ENCODE peak calls at places on chromosome 15, in five cellular contexts. S, R, W, L and P are unnamed samples.

GRCh38 chr15:78691873-78692421 is 50.9 kb upstream of the CHRNB4 start:
- DNase-seq in L (no peak), W (no peak), R (no peak), S (no peak), P (no peak)

GRCh38 chr15:20351448-20351961 is 190.1 kb downstream of the GOLGA6L6 start:
- DNase-seq in W (no peak), S (no peak), L (no peak), R (no peak), P (no peak)

GRCh38 chr15:20353966-20354883 is 187.4 kb downstream of the GOLGA6L6 start:
- DNase-seq in W (no peak), S (no peak), R (no peak), L (no peak), P (no peak)

GRCh38 chr15:47184405-47185221 is 532.7 kb upstream of the SEMA6D start:
- DNase-seq in W (no peak), L (no peak), R (no peak), S (no peak), P (peak)

GRCh38 chr15:83170474-83171165 is 37.0 kb downstream of the HDGFL3 start:
- DNase-seq in R (no peak), L (no peak), W (no peak), S (no peak), P (no peak)

GRCh38 chr15:42165081-42165480 is 8.6 kb upstream of the PLA2G4F start:
- DNase-seq in L (no peak), R (no peak), S (no peak), W (no peak), P (no peak)

GRCh38 chr15:52134502-52135144 is 22.0 kb upstream of the BCL2L10 start:
- DNase-seq in L (peak), W (no peak), S (no peak), R (no peak), P (no peak)

GRCh38 chr15:83694538-83694937 is 40.6 kb downstream of the ADAMTSL3 start:
- DNase-seq in R (no peak), W (no peak), S (no peak), L (no peak), P (no peak)

GRCh38 chr15:41944313-41944940 is 27.9 kb downstream of the EHD4 start:
- DNase-seq in L (peak), S (no peak), R (no peak), W (peak), P (peak)

GRCh38 chr15:47812436-47813109 is 95.3 kb downstream of the SEMA6D start:
- DNase-seq in W (no peak), S (no peak), R (peak), L (peak), P (peak)

GRCh38 chr15:90666135-90666909 is 50.8 kb upstream of the BLM start:
- DNase-seq in R (peak), W (no peak), S (no peak), L (no peak), P (no peak)

GRCh38 chr15:64361259-64361658 is 5.3 kb upstream of the CSNK1G1 start:
- DNase-seq in W (no peak), S (no peak), R (no peak), L (no peak), P (peak)

GRCh38 chr15:57462391-57462790 is 86.1 kb downstream of the CGNL1 start:
- DNase-seq in S (no peak), W (no peak), R (no peak), L (no peak), P (no peak)

GRCh38 chr15:51649659-51650521 is 27.3 kb upstream of the DMXL2 start:
- DNase-seq in R (peak), S (no peak), W (peak), L (peak), P (peak)

GRCh38 chr15:70845616-70846360 is 8.2 kb downstream of the LARP6 start:
- DNase-seq in L (no peak), R (no peak), W (no peak), S (no peak), P (no peak)

GRCh38 chr15:45179221-45179985 is 8.4 kb downstream of the SHF start:
- DNase-seq in W (peak), S (peak), L (peak), R (peak), P (no peak)

GRCh38 chr15:43441316-43441715 is 51.6 kb downstream of the TP53BP1 start:
- DNase-seq in S (no peak), R (peak), W (no peak), L (peak), P (no peak)

GRCh38 chr15:50594311-50594710 is 47.8 kb upstream of the USP50 start:
- DNase-seq in L (no peak), R (no peak), S (no peak), W (no peak), P (no peak)

GRCh38 chr15:94119923-94120775 is 111.2 kb upstream of the MCTP2 start:
- DNase-seq in R (peak), L (peak), W (peak), S (peak), P (peak)

GRCh38 chr15:78638658-78639314 is 2.2 kb downstream of the CHRNB4 start:
- DNase-seq in S (no peak), W (peak), R (peak), L (peak), P (no peak)

GRCh38 chr15:80403712-80404056 is 498 bp upstream of the ARNT2 start:
- DNase-seq in R (peak), W (no peak), L (no peak), S (no peak), P (no peak)

GRCh38 chr15:28114721-28115622 is 15.9 kb upstream of the OCA2 start:
- DNase-seq in R (no peak), W (no peak), S (no peak), L (no peak), P (no peak)

GRCh38 chr15:90585863-90586262 is 56.1 kb downstream of the CRTC3 start:
- DNase-seq in W (no peak), L (no peak), R (no peak), S (no peak), P (no peak)

GRCh38 chr15:40928975-40929729 is at the start of gene DLL4:
- DNase-seq in L (peak), R (peak), S (peak), W (peak), P (no peak)

GRCh38 chr15:101207867-101208288 is 44.0 kb downstream of the CHSY1 start:
- DNase-seq in S (no peak), R (no peak), L (no peak), W (no peak), P (peak)

GRCh38 chr15:67103869-67104268 is 38.5 kb downstream of the SMAD3 start:
- DNase-seq in R (no peak), L (no peak), W (no peak), S (no peak), P (no peak)

GRCh38 chr15:47768730-47769129 is 51.4 kb downstream of the SEMA6D start:
- DNase-seq in W (no peak), L (no peak), S (no peak), R (no peak), P (no peak)

GRCh38 chr15:92586383-92586910 is 69.1 kb downstream of the FAM174B start:
- DNase-seq in S (no peak), R (no peak), L (no peak), W (no peak), P (no peak)

GRCh38 chr15:101157721-101158120 is 94.1 kb downstream of the CHSY1 start:
- DNase-seq in S (no peak), W (no peak), L (no peak), R (no peak), P (no peak)

GRCh38 chr15:26771917-26772587 is 814 bp downstream of the GABRB3 start:
- DNase-seq in W (no peak), L (no peak), R (peak), S (no peak), P (no peak)

GRCh38 chr15:53811530-53811929 is 52.1 kb upstream of the WDR72 start:
- DNase-seq in W (peak), S (no peak), L (peak), R (no peak), P (peak)

GRCh38 chr15:89492934-89493631 is 3.3 kb downstream of the RHCG start:
- DNase-seq in S (no peak), L (no peak), W (no peak), R (no peak), P (no peak)

GRCh38 chr15:100943074-100943473 is 23.9 kb downstream of the LRRK1 start:
- DNase-seq in L (no peak), R (no peak), W (no peak), S (no peak), P (no peak)

GRCh38 chr15:39403674-39404117 is 177.2 kb upstream of the THBS1 start:
- DNase-seq in L (peak), S (no peak), W (no peak), R (no peak), P (peak)

GRCh38 chr15:67042490-67043181 is 22.8 kb upstream of the SMAD3 start:
- DNase-seq in W (no peak), R (no peak), S (no peak), L (no peak), P (no peak)

GRCh38 chr15:28129261-28129848 is 30.2 kb upstream of the OCA2 start:
- DNase-seq in S (no peak), W (no peak), R (no peak), L (no peak), P (no peak)

DNA sequence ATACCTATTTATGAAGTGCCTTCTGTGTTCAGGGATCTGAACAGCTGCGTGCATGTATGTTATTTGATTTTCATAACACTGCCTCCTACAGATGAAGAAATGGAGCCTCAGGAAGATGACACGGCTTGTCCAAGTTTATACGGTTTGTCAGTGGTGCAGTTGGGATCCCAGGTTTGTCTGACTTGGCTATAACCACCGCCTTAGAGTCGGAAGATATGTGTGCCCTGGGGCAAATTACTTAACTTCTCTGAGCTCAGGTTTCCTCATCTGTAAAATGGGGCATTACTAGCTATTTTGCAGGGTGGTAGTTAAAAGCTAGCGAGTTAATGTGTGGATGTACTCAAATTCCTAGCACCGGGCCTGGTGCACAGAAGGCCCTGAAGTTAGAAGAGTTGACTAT is 54.1 kb upstream of the ANP32A start:
- DNase-seq in R (no peak), L (no peak), W (no peak), S (no peak), P (no peak)
- TF ChIP-seq CTCF in R (no peak), L (no peak), W (no peak), S (no peak), P (peak)

DNA sequence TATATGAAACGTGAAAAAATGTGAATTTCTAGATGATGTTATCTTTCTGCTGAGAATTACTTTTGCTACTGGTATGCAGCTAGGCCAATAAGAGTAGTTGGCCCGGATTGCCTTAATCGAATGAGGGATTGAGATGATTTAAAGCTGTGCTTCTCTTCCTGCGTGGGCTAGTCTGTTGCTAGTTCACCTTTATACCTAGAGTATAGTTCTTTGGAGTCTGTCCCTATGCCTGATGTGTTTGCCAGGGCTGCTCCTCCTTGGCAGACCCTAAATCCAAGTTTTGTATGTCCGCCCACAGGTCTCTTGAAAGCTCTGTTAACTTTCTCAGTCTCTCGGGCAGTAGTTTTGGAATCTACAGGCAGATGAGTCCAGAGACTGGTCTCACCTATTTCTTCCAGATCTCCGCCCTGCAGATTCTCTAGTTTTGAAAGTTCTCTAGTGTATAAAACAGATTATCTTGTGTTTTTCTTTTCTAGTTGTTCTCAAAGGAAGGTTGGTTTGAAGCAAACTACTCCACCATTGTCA is 64.9 kb downstream of the MEF2A start:
- DNase-seq in R (no peak), W (no peak), L (no peak), S (no peak), P (no peak)
- H3K27ac ChIP-seq in R (no peak), W (no peak), L (no peak), S (peak), P (no peak)

GRCh38 chr15:37107754-37108724 is 7.7 kb upstream of the MEIS2 start:
- DNase-seq in W (no peak), R (no peak), L (no peak), S (no peak), P (peak)

GRCh38 chr15:37107071-37107753 is 6.9 kb upstream of the MEIS2 start:
- DNase-seq in L (no peak), R (no peak), S (no peak), W (no peak), P (no peak)

GRCh38 chr15:37104413-37105392 is 4.4 kb upstream of the MEIS2 start:
- DNase-seq in L (no peak), R (no peak), S (no peak), W (no peak), P (no peak)

GRCh38 chr15:37105795-37106333 is 5.5 kb upstream of the MEIS2 start:
- DNase-seq in L (no peak), S (no peak), W (no peak), R (no peak), P (no peak)

DNA sequence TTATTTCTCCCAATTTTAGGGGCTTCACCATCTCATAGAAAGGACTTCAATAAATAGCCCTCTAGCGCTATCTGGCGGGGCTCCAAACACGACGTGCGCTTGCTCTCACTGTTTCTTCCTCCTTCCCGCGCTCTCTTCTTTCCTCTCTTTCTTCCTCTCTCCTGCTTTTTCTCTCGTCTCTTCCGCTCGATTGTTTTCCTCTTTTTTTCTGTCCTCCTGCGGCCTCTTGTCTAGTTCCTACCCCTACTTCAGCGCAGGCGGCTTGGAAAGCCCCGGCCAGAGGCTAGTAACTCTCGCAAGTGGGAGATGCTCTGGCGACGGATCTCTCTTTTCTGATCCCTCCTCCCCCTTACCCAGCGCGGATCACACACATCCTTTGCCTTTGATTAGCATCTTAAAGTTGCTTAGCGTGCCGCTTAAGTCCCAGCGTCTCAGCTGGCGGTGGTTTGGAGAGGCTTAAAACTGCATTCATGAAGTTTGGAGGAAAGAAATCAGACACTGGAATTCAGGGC is 6.2 kb upstream of the MEIS2 start:
- DNase-seq in S (no peak), R (no peak), W (no peak), L (no peak), P (no peak)
- TF ChIP-seq CTCF in S (no peak), R (no peak), W (no peak), L (peak), P (peak)

GRCh38 chr15:32029862-32030781 is at the start of gene CHRNA7:
- DNase-seq in R (peak), S (peak), L (peak), W (peak), P (peak)
- H3K27ac ChIP-seq in R (peak), S (no peak), L (no peak), W (peak), P (no peak)

GRCh38 chr15:55515991-55516776 is 8.2 kb upstream of the DNAAF4 start:
- DNase-seq in S (no peak), L (no peak), W (no peak), R (no peak), P (no peak)

GRCh38 chr15:55518009-55518408 is 10.0 kb upstream of the DNAAF4 start:
- DNase-seq in L (no peak), W (no peak), S (no peak), R (no peak), P (no peak)

GRCh38 chr15:55514414-55514850 is 6.4 kb upstream of the DNAAF4 start:
- DNase-seq in S (peak), L (no peak), R (no peak), W (no peak), P (no peak)

GRCh38 chr15:55522741-55523450 is 14.9 kb upstream of the DNAAF4 start:
- DNase-seq in L (no peak), S (no peak), R (no peak), W (no peak), P (no peak)

DNA sequence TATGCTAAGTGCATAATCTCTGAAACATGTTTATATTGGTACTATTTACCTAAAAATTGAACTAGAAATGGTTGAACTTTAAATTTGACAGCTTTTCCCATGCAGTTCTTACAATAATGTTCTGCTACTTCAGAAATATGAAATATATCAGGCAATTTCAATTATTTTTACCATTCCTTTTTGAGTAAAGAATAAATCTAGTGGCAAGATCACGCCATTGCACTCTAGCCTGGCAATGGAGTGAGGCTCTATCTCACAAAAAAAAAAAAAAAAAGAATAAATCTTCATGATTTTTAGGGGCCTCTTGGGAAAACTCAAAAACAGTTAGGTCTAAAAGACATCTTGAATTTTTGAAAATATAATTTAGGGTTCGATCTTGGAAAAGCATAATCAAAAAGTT is 10.6 kb upstream of the DNAAF4 start:
- DNase-seq in S (no peak), W (no peak), R (no peak), L (no peak), P (no peak)
- TF ChIP-seq CTCF in S (no peak), W (no peak), R (no peak), L (no peak), P (peak)

GRCh38 chr15:61812476-61812875 is 247.8 kb downstream of the VPS13C start:
- DNase-seq in L (no peak), W (no peak), R (no peak), S (no peak), P (no peak)

GRCh38 chr15:61816856-61817255 is 243.4 kb downstream of the VPS13C start:
- DNase-seq in S (no peak), R (no peak), L (no peak), W (no peak), P (no peak)

GRCh38 chr15:61811952-61812351 is 248.3 kb downstream of the VPS13C start:
- DNase-seq in W (no peak), S (no peak), L (no peak), R (no peak), P (no peak)

GRCh38 chr15:61818801-61819200 is 241.4 kb downstream of the VPS13C start:
- DNase-seq in R (no peak), L (no peak), W (no peak), S (no peak), P (no peak)

GRCh38 chr15:61815356-61816083 is 244.7 kb downstream of the VPS13C start:
- DNase-seq in S (no peak), W (no peak), L (no peak), R (no peak), P (no peak)
- H3K27ac ChIP-seq in S (no peak), W (no peak), L (no peak), R (no peak), P (no peak)

GRCh38 chr15:75641176-75641498 is 1.1 kb upstream of the IMP3 start:
- DNase-seq in S (no peak), W (no peak), R (no peak), L (no peak), P (no peak)
- TF ChIP-seq CTCF in S (no peak), W (no peak), R (peak), L (no peak), P (no peak)

DNA sequence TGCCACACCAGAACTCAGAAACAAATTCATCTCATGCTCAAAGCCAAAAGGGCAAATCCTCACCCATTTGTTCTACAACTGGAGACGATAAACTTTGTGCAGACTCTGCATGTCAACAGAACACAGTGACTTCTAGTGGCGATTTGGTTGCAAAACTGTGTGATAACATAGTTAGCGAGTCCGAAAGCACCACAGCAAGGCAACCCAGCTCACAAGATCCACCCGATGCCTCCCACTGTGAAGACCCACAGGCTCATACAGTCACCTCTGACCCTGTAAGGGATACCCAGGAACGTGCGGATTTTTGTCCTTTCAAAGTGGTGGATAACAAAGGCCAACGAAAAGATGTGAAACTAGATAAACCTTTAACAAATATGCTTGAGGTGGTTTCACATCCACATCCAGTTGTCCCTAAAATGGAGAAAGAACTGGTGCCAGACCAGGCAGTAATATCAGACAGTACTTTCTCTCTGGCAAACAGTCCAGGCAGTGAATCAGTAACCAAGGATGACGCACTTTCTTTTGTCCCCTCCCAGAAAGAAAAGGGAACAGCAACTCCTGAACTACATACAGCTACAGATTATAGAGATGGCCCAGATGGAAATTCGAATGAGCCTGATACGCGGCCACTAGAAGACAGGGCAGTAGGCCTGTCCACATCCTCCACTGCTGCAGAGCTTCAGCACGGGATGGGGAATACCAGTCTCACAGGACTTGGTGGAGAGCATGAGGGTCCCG is 199.7 kb downstream of the AKAP13 start:
- DNase-seq in L (no peak), W (no peak), S (peak), R (peak), P (no peak)
- H3K27ac ChIP-seq in L (no peak), W (no peak), S (peak), R (peak), P (no peak)

GRCh38 chr15:74631408-74631807 is 15.8 kb downstream of the CLK3 start:
- DNase-seq in W (no peak), R (no peak), L (peak), S (no peak), P (no peak)

GRCh38 chr15:74631087-74631385 is 15.4 kb downstream of the CLK3 start:
- DNase-seq in W (no peak), R (no peak), L (no peak), S (no peak), P (no peak)

GRCh38 chr15:74631935-74632560 is 16.4 kb downstream of the CLK3 start:
- DNase-seq in S (no peak), R (peak), L (peak), W (no peak), P (no peak)

GRCh38 chr15:74628949-74629348 is 13.3 kb downstream of the CLK3 start:
- DNase-seq in S (no peak), R (no peak), W (no peak), L (no peak), P (no peak)

GRCh38 chr15:74630284-74631086 is 14.8 kb downstream of the CLK3 start:
- DNase-seq in W (no peak), S (no peak), L (no peak), R (no peak), P (no peak)
- TF ChIP-seq CTCF in W (no peak), S (no peak), L (no peak), R (no peak), P (no peak)